ENCODE peak calls at places on chromosomes 2 and 18, in five cellular contexts. One of them, this sample, is unnamed.

GRCh38 chr2:35298493-35298892 is 1057.1 kb upstream of the CRIM1 start:
- DNase-seq in HTR-8/SVneo: peak; percentile 30
- DNase-seq in stimulated activated CD4-positive, alpha-beta T cell treated with anti-CD3 and anti-CD28 coated beads, Interleukin-1b, Interleukin-23, amount 100 ng/mL, for 24 hours: no peak
- DNase-seq in left lung: no peak
- DNase-seq in NCI-H82: no peak
- DNase-seq in this sample: no peak

GRCh38 chr2:172408143-172408766 is 19.1 kb upstream of the ITGA6 start:
- DNase-seq in HTR-8/SVneo: no peak
- DNase-seq in stimulated activated CD4-positive, alpha-beta T cell treated with anti-CD3 and anti-CD28 coated beads, Interleukin-1b, Interleukin-23, amount 100 ng/mL, for 24 hours: no peak
- DNase-seq in left lung: no peak
- DNase-seq in NCI-H82: peak; percentile 51
- DNase-seq in this sample: peak; percentile 85

GRCh38 chr18:4691836-4692235 is 236.7 kb upstream of the DLGAP1 start:
- DNase-seq in HTR-8/SVneo: no peak
- DNase-seq in stimulated activated CD4-positive, alpha-beta T cell treated with anti-CD3 and anti-CD28 coated beads, Interleukin-1b, Interleukin-23, amount 100 ng/mL, for 24 hours: no peak
- DNase-seq in left lung: no peak
- DNase-seq in NCI-H82: no peak
- DNase-seq in this sample: no peak

GRCh38 chr2:232038251-232038897 is 76.9 kb downstream of the DIS3L2 start:
- DNase-seq in HTR-8/SVneo: no peak
- DNase-seq in stimulated activated CD4-positive, alpha-beta T cell treated with anti-CD3 and anti-CD28 coated beads, Interleukin-1b, Interleukin-23, amount 100 ng/mL, for 24 hours: no peak
- DNase-seq in left lung: no peak
- DNase-seq in NCI-H82: no peak
- DNase-seq in this sample: no peak

GRCh38 chr2:181411105-181411849 is 45.9 kb upstream of the ITGA4 start:
- DNase-seq in HTR-8/SVneo: no peak
- DNase-seq in stimulated activated CD4-positive, alpha-beta T cell treated with anti-CD3 and anti-CD28 coated beads, Interleukin-1b, Interleukin-23, amount 100 ng/mL, for 24 hours: no peak
- DNase-seq in left lung: no peak
- DNase-seq in NCI-H82: peak; percentile 100
- DNase-seq in this sample: no peak

GRCh38 chr18:37482433-37482832 is 83.2 kb downstream of the CELF4 start:
- DNase-seq in HTR-8/SVneo: no peak
- DNase-seq in stimulated activated CD4-positive, alpha-beta T cell treated with anti-CD3 and anti-CD28 coated beads, Interleukin-1b, Interleukin-23, amount 100 ng/mL, for 24 hours: no peak
- DNase-seq in left lung: no peak
- DNase-seq in NCI-H82: peak; percentile 15
- DNase-seq in this sample: no peak

GRCh38 chr2:18752022-18752493 is 162.7 kb upstream of the NT5C1B start:
- DNase-seq in HTR-8/SVneo: no peak
- DNase-seq in stimulated activated CD4-positive, alpha-beta T cell treated with anti-CD3 and anti-CD28 coated beads, Interleukin-1b, Interleukin-23, amount 100 ng/mL, for 24 hours: no peak
- DNase-seq in left lung: no peak
- DNase-seq in NCI-H82: no peak
- DNase-seq in this sample: no peak

GRCh38 chr18:56443508-56443907 is 194.9 kb downstream of the TXNL1 start:
- DNase-seq in HTR-8/SVneo: no peak
- DNase-seq in stimulated activated CD4-positive, alpha-beta T cell treated with anti-CD3 and anti-CD28 coated beads, Interleukin-1b, Interleukin-23, amount 100 ng/mL, for 24 hours: no peak
- DNase-seq in left lung: no peak
- DNase-seq in NCI-H82: no peak
- DNase-seq in this sample: no peak

GRCh38 chr2:88187927-88188326 is 17.8 kb downstream of the THNSL2 start:
- DNase-seq in HTR-8/SVneo: no peak
- DNase-seq in stimulated activated CD4-positive, alpha-beta T cell treated with anti-CD3 and anti-CD28 coated beads, Interleukin-1b, Interleukin-23, amount 100 ng/mL, for 24 hours: no peak
- DNase-seq in left lung: no peak
- DNase-seq in NCI-H82: peak; percentile 65
- DNase-seq in this sample: no peak

GRCh38 chr2:101047075-101047766 is 45.1 kb downstream of the RPL31 start:
- DNase-seq in HTR-8/SVneo: no peak
- DNase-seq in stimulated activated CD4-positive, alpha-beta T cell treated with anti-CD3 and anti-CD28 coated beads, Interleukin-1b, Interleukin-23, amount 100 ng/mL, for 24 hours: no peak
- DNase-seq in left lung: no peak
- DNase-seq in NCI-H82: no peak
- DNase-seq in this sample: peak; percentile 70

GRCh38 chr2:67733517-67733916 is 329.3 kb downstream of the C1D start:
- DNase-seq in HTR-8/SVneo: peak; percentile 53
- DNase-seq in stimulated activated CD4-positive, alpha-beta T cell treated with anti-CD3 and anti-CD28 coated beads, Interleukin-1b, Interleukin-23, amount 100 ng/mL, for 24 hours: no peak
- DNase-seq in left lung: no peak
- DNase-seq in NCI-H82: peak; percentile 61
- DNase-seq in this sample: peak; percentile 5

GRCh38 chr2:127086800-127087737 is 19.9 kb downstream of the BIN1 start:
- DNase-seq in HTR-8/SVneo: peak; percentile 86
- DNase-seq in stimulated activated CD4-positive, alpha-beta T cell treated with anti-CD3 and anti-CD28 coated beads, Interleukin-1b, Interleukin-23, amount 100 ng/mL, for 24 hours: no peak
- DNase-seq in left lung: peak; percentile 73
- DNase-seq in NCI-H82: no peak
- DNase-seq in this sample: no peak

GRCh38 chr2:238163494-238164198 is 4.9 kb downstream of the ERFE start:
- DNase-seq in HTR-8/SVneo: no peak
- DNase-seq in stimulated activated CD4-positive, alpha-beta T cell treated with anti-CD3 and anti-CD28 coated beads, Interleukin-1b, Interleukin-23, amount 100 ng/mL, for 24 hours: no peak
- DNase-seq in left lung: no peak
- DNase-seq in NCI-H82: no peak
- DNase-seq in this sample: no peak

GRCh38 chr2:112482309-112483046 is 522 bp downstream of the TTL start:
- DNase-seq in HTR-8/SVneo: peak; percentile 51
- DNase-seq in stimulated activated CD4-positive, alpha-beta T cell treated with anti-CD3 and anti-CD28 coated beads, Interleukin-1b, Interleukin-23, amount 100 ng/mL, for 24 hours: no peak
- DNase-seq in left lung: peak; percentile 40
- DNase-seq in NCI-H82: peak; percentile 71
- DNase-seq in this sample: peak; percentile 50

GRCh38 chr2:207156451-207157161 is 9.1 kb downstream of the KLF7 start:
- DNase-seq in HTR-8/SVneo: no peak
- DNase-seq in stimulated activated CD4-positive, alpha-beta T cell treated with anti-CD3 and anti-CD28 coated beads, Interleukin-1b, Interleukin-23, amount 100 ng/mL, for 24 hours: no peak
- DNase-seq in left lung: no peak
- DNase-seq in NCI-H82: no peak
- DNase-seq in this sample: no peak

GRCh38 chr18:61475931-61476330 is 142.7 kb downstream of the CDH20 start:
- DNase-seq in HTR-8/SVneo: no peak
- DNase-seq in stimulated activated CD4-positive, alpha-beta T cell treated with anti-CD3 and anti-CD28 coated beads, Interleukin-1b, Interleukin-23, amount 100 ng/mL, for 24 hours: no peak
- DNase-seq in left lung: no peak
- DNase-seq in NCI-H82: no peak
- DNase-seq in this sample: no peak

GRCh38 chr18:57951110-57951796 is 92.8 kb upstream of the NEDD4L start:
- DNase-seq in HTR-8/SVneo: no peak
- DNase-seq in stimulated activated CD4-positive, alpha-beta T cell treated with anti-CD3 and anti-CD28 coated beads, Interleukin-1b, Interleukin-23, amount 100 ng/mL, for 24 hours: no peak
- DNase-seq in left lung: no peak
- DNase-seq in NCI-H82: no peak
- DNase-seq in this sample: no peak

This sample was measured in PC-9.